ENCODE peak calls at places on chromosomes 3 and 15, in four cellular contexts. One of them, this sample, is unnamed.

GRCh38 chr15:89140595-89140994 is 52.3 kb downstream of the ABHD2 start:
- DNase-seq in GM06990: no peak
- DNase-seq in PC-3: no peak
- DNase-seq in suprapubic skin: no peak
- DNase-seq in this sample: no peak

GRCh38 chr3:115692887-115693524 is 69.7 kb downstream of the GAP43 start:
- DNase-seq in GM06990: peak; percentile 19
- DNase-seq in PC-3: peak; percentile 90
- DNase-seq in suprapubic skin: peak; percentile 82
- DNase-seq in this sample: peak; percentile 57

GRCh38 chr3:115423170-115423569 is 200.1 kb upstream of the GAP43 start:
- DNase-seq in GM06990: no peak
- DNase-seq in PC-3: no peak
- DNase-seq in suprapubic skin: no peak
- DNase-seq in this sample: no peak

GRCh38 chr3:61168286-61168685 is 83.0 kb downstream of the FHIT start:
- DNase-seq in GM06990: no peak
- DNase-seq in PC-3: no peak
- DNase-seq in suprapubic skin: no peak
- DNase-seq in this sample: no peak

GRCh38 chr3:126493051-126493450 is 17.4 kb upstream of the ZXDC start:
- DNase-seq in GM06990: no peak
- DNase-seq in PC-3: no peak
- DNase-seq in suprapubic skin: no peak
- DNase-seq in this sample: no peak

GRCh38 chr3:115330406-115330805 is 183.3 kb upstream of the ZBTB20 start:
- DNase-seq in GM06990: no peak
- DNase-seq in PC-3: peak; percentile 41
- DNase-seq in suprapubic skin: no peak
- DNase-seq in this sample: no peak

GRCh38 chr15:97961067-97961954 is 808 bp downstream of the ARRDC4 start:
- DNase-seq in GM06990: no peak
- DNase-seq in PC-3: peak; percentile 40
- DNase-seq in suprapubic skin: peak; percentile 86
- DNase-seq in this sample: no peak

GRCh38 chr3:53753518-53754183 is 92.6 kb downstream of the CHDH start:
- DNase-seq in GM06990: peak; percentile 51
- DNase-seq in PC-3: no peak
- DNase-seq in suprapubic skin: no peak
- DNase-seq in this sample: no peak

GRCh38 chr15:90062023-90062728 is 40.1 kb downstream of the IDH2 start:
- DNase-seq in GM06990: no peak
- DNase-seq in PC-3: peak; percentile 19
- DNase-seq in suprapubic skin: no peak
- DNase-seq in this sample: no peak

GRCh38 chr15:23648920-23649515 is 1.4 kb upstream of the MAGEL2 start:
- DNase-seq in GM06990: no peak
- DNase-seq in PC-3: peak; percentile 41
- DNase-seq in suprapubic skin: no peak
- DNase-seq in this sample: no peak

GRCh38 chr15:31347981-31348803 is 21.6 kb downstream of the KLF13 start:
- DNase-seq in GM06990: no peak
- DNase-seq in PC-3: no peak
- DNase-seq in suprapubic skin: no peak
- DNase-seq in this sample: no peak

GRCh38 chr3:15241341-15241740 is 35.3 kb downstream of the CAPN7 start:
- DNase-seq in GM06990: no peak
- DNase-seq in PC-3: peak; percentile 34
- DNase-seq in suprapubic skin: no peak
- DNase-seq in this sample: no peak

GRCh38 chr3:149291178-149291577 is 42.3 kb downstream of the TM4SF18 start:
- DNase-seq in GM06990: no peak
- DNase-seq in PC-3: no peak
- DNase-seq in suprapubic skin: no peak
- DNase-seq in this sample: no peak

GRCh38 chr3:158314426-158315357 is 204.8 kb downstream of the RSRC1 start:
- DNase-seq in GM06990: peak; percentile 39
- DNase-seq in PC-3: no peak
- DNase-seq in suprapubic skin: no peak
- DNase-seq in this sample: no peak

GRCh38 chr3:66338927-66339326 is 118.1 kb downstream of the SLC25A26 start:
- DNase-seq in GM06990: no peak
- DNase-seq in PC-3: peak; percentile 49
- DNase-seq in suprapubic skin: no peak
- DNase-seq in this sample: no peak

GRCh38 chr3:194269610-194270145 is 81.5 kb downstream of the CPN2 start:
- DNase-seq in GM06990: peak; percentile 26
- DNase-seq in PC-3: no peak
- DNase-seq in suprapubic skin: peak; percentile 89
- DNase-seq in this sample: no peak

GRCh38 chr3:69791111-69791510 is 51.8 kb downstream of the MITF start:
- DNase-seq in GM06990: no peak
- DNase-seq in PC-3: no peak
- DNase-seq in suprapubic skin: peak; percentile 90
- DNase-seq in this sample: peak; percentile 60

GRCh38 chr15:101135532-101136166 is 116.2 kb downstream of the CHSY1 start:
- DNase-seq in GM06990: peak; percentile 74
- DNase-seq in PC-3: no peak
- DNase-seq in suprapubic skin: no peak
- DNase-seq in this sample: no peak

GRCh38 chr3:11154036-11154952 is at the start of gene HRH1:
- DNase-seq in GM06990: no peak
- DNase-seq in PC-3: peak; percentile 37
- DNase-seq in suprapubic skin: no peak
- DNase-seq in this sample: no peak

GRCh38 chr3:135106445-135106844 is 311.4 kb downstream of the EPHB1 start:
- DNase-seq in GM06990: no peak
- DNase-seq in PC-3: peak; percentile 32
- DNase-seq in suprapubic skin: peak; percentile 37
- DNase-seq in this sample: no peak

DNA sequence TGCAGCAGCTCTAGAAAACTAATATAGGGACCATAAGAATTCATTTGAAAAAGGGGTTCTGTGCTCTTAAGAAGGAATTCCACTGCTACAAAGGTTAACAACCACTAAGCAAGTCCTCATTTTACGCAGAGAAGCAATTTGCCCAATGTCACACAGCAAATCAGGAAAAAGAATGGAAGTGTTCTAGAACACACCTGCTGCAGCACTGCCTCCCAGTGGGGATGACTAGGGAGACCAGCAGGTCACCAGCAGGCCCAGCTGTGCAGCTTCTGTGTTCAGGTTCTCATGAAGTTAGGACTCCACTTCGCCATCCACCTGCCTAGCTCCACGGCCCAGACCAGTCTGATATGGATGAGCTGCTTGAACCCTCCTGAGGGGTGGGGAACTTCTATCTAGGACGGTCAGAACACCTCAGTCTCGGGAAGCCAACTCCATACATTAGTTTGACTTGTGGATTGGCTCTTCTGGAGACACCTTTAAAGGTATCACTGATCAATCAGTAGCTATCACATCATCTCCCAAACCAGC is 18.6 kb downstream of the POMGNT2 start:
- DNase-seq in GM06990: no peak
- DNase-seq in PC-3: peak; percentile 13
- DNase-seq in suprapubic skin: no peak
- DNase-seq in this sample: no peak
- TF ChIP-seq CTCF in GM06990: peak; percentile 8
- TF ChIP-seq CTCF in PC-3: peak; percentile 45
- TF ChIP-seq CTCF in suprapubic skin: no peak
- TF ChIP-seq CTCF in this sample: no peak

GRCh38 chr15:33034588-33034987 is 159.9 kb downstream of the FMN1 start:
- DNase-seq in GM06990: no peak
- DNase-seq in PC-3: no peak
- DNase-seq in suprapubic skin: no peak
- DNase-seq in this sample: no peak

GRCh38 chr15:33029247-33029646 is 165.3 kb downstream of the FMN1 start:
- DNase-seq in GM06990: no peak
- DNase-seq in PC-3: no peak
- DNase-seq in suprapubic skin: no peak
- DNase-seq in this sample: no peak

GRCh38 chr15:33030315-33030714 is 164.2 kb downstream of the FMN1 start:
- DNase-seq in GM06990: no peak
- DNase-seq in PC-3: no peak
- DNase-seq in suprapubic skin: no peak
- DNase-seq in this sample: no peak

GRCh38 chr15:33031324-33031736 is 163.2 kb downstream of the FMN1 start:
- DNase-seq in GM06990: no peak
- DNase-seq in PC-3: peak; percentile 50
- DNase-seq in suprapubic skin: no peak
- DNase-seq in this sample: no peak

GRCh38 chr15:33032053-33032452 is 162.5 kb downstream of the FMN1 start:
- DNase-seq in GM06990: no peak
- DNase-seq in PC-3: peak; percentile 42
- DNase-seq in suprapubic skin: no peak
- DNase-seq in this sample: no peak
- TF ChIP-seq CTCF in GM06990: no peak
- TF ChIP-seq CTCF in PC-3: no peak
- TF ChIP-seq CTCF in suprapubic skin: no peak
- TF ChIP-seq CTCF in this sample: no peak

GRCh38 chr15:65008989-65009388 is 19.3 kb upstream of the SPG21 start:
- DNase-seq in GM06990: no peak
- DNase-seq in PC-3: no peak
- DNase-seq in suprapubic skin: no peak
- DNase-seq in this sample: no peak
- TF ChIP-seq CTCF in GM06990: peak; percentile 42
- TF ChIP-seq CTCF in PC-3: no peak
- TF ChIP-seq CTCF in suprapubic skin: no peak
- TF ChIP-seq CTCF in this sample: no peak

GRCh38 chr3:153970735-153971347 is 150.3 kb upstream of the ARHGEF26 start:
- DNase-seq in GM06990: no peak
- DNase-seq in PC-3: peak; percentile 62
- DNase-seq in suprapubic skin: no peak
- DNase-seq in this sample: no peak
- TF ChIP-seq CTCF in GM06990: peak; percentile 48
- TF ChIP-seq CTCF in PC-3: peak; percentile 82
- TF ChIP-seq CTCF in suprapubic skin: peak; percentile 31
- TF ChIP-seq CTCF in this sample: no peak

GRCh38 chr3:128482857-128483656 is 9.9 kb downstream of the GATA2 start:
- DNase-seq in GM06990: no peak
- DNase-seq in PC-3: peak; percentile 72
- DNase-seq in suprapubic skin: no peak
- DNase-seq in this sample: no peak
- TF ChIP-seq CTCF in GM06990: no peak
- TF ChIP-seq CTCF in PC-3: no peak
- TF ChIP-seq CTCF in suprapubic skin: no peak
- TF ChIP-seq CTCF in this sample: no peak

DNA sequence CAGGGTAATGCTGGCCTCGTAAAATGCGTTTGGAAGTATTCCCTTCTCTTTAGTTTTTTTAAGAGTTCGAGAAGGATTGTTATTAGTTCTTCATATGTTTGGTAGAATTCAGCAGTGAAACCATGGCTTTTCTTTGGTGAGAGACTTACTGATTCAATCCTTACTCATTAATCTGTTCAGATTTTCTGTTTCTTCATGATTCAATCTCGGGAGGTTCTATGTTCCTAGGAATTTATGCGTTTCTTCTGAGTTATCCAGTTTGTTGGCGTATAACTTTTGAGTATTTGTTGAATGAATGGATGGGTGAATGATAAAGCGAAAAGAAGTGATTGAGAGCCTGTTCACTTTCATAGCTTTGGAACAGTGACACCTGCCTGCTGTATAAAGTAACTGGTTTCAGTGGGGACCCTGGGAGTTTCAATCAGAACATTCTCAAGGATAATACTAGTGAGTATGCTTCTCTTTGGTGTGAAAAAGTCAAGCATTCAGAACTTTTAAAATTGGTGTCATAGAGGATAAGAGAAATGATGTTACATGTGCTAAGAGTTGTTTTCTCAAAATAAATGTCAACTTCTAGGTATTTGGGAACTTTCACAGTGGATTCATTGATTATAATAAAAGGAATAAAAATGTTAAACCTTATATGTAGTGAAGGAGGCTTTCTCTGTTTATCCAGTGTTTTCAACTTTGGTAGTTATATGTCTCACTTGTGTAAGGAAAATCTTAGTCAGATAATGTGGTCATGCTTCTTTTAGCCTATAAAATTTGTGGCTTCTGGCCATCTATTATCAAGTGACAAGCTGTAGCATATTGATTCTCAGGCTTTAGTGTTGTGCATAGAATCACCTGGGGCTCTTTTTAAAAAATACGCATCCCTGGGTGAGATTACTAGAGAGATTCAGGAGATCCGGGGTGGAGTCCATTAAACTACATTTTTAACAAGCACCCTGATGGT is 11.7 kb downstream of the LRCH3 start:
- DNase-seq in GM06990: no peak
- DNase-seq in PC-3: peak; percentile 63
- DNase-seq in suprapubic skin: no peak
- DNase-seq in this sample: no peak
- TF ChIP-seq CTCF in GM06990: no peak
- TF ChIP-seq CTCF in PC-3: peak; percentile 34
- TF ChIP-seq CTCF in suprapubic skin: no peak
- TF ChIP-seq CTCF in this sample: no peak

GRCh38 chr15:92468987-92469386 is 75.3 kb downstream of the ST8SIA2 start:
- DNase-seq in GM06990: no peak
- DNase-seq in PC-3: no peak
- DNase-seq in suprapubic skin: no peak
- DNase-seq in this sample: no peak

GRCh38 chr15:92467245-92467644 is 73.6 kb downstream of the ST8SIA2 start:
- DNase-seq in GM06990: no peak
- DNase-seq in PC-3: no peak
- DNase-seq in suprapubic skin: no peak
- DNase-seq in this sample: no peak

GRCh38 chr15:92463352-92463751 is 69.7 kb downstream of the ST8SIA2 start:
- DNase-seq in GM06990: no peak
- DNase-seq in PC-3: no peak
- DNase-seq in suprapubic skin: no peak
- DNase-seq in this sample: no peak

GRCh38 chr15:92463826-92464225 is 70.1 kb downstream of the ST8SIA2 start:
- DNase-seq in GM06990: no peak
- DNase-seq in PC-3: no peak
- DNase-seq in suprapubic skin: no peak
- DNase-seq in this sample: no peak

DNA sequence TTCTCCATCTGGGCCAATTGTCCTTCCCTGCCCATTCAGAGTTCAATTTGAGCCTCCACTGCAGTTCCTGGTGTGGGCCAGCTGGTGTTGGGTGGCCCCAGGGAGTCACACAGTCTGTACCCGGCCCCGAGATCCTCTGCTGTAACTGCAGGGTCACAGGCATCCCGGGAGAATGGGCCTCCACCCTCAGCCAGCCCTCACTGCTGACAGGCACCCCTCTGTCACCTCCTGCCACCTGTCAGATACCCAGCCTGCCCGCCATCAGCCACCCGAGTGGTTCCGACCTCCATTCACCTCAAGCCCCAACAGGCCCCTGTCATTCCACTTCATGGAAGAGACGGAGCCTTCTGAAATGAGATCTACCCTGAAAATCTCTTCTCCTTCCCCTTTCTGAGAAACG is 73.2 kb downstream of the ST8SIA2 start:
- DNase-seq in GM06990: no peak
- DNase-seq in PC-3: no peak
- DNase-seq in suprapubic skin: no peak
- DNase-seq in this sample: no peak
- TF ChIP-seq CTCF in GM06990: no peak
- TF ChIP-seq CTCF in PC-3: no peak
- TF ChIP-seq CTCF in suprapubic skin: no peak
- TF ChIP-seq CTCF in this sample: no peak